ENCODE peak calls at places on chromosomes 4 and X, in five cellular contexts. One of them, this sample, is unnamed. For H3K9me3, the result is how much of the 10 kb centered on the place peaks cover.

GRCh38 chr4:47639531-47639930 is 154.5 kb downstream of the ATP10D start:
- DNase-seq in heart right ventricle: no peak
- DNase-seq in hepatocyte: no peak
- DNase-seq in sigmoid colon: no peak
- DNase-seq in A673: no peak
- DNase-seq in this sample: no peak

GRCh38 chr4:15149234-15149841 is 147.1 kb downstream of the CPEB2 start:
- DNase-seq in sigmoid colon: no peak
- DNase-seq in A673: no peak
- DNase-seq in heart right ventricle: no peak
- DNase-seq in hepatocyte: no peak
- DNase-seq in this sample: no peak

GRCh38 chr4:140330311-140330900 is 43.0 kb upstream of the SCOC start:
- DNase-seq in A673: peak
- DNase-seq in hepatocyte: peak
- DNase-seq in sigmoid colon: no peak
- DNase-seq in heart right ventricle: no peak
- DNase-seq in this sample: peak

GRCh38 chr4:2939383-2940243 is 23.6 kb downstream of the NOP14 start:
- DNase-seq in sigmoid colon: peak
- DNase-seq in heart right ventricle: no peak
- DNase-seq in hepatocyte: no peak
- DNase-seq in A673: no peak
- DNase-seq in this sample: no peak

GRCh38 chr4:110704748-110705439 is 82.0 kb upstream of the PITX2 start:
- DNase-seq in heart right ventricle: no peak
- DNase-seq in hepatocyte: no peak
- DNase-seq in A673: no peak
- DNase-seq in sigmoid colon: no peak
- DNase-seq in this sample: no peak

GRCh38 chr4:177163532-177163931 is 146.1 kb upstream of the NEIL3 start:
- DNase-seq in hepatocyte: no peak
- DNase-seq in A673: no peak
- DNase-seq in heart right ventricle: no peak
- DNase-seq in sigmoid colon: no peak
- DNase-seq in this sample: no peak

GRCh38 chr4:126051709-126052424 is 737.1 kb downstream of the FAT4 start:
- DNase-seq in heart right ventricle: no peak
- DNase-seq in A673: peak
- DNase-seq in sigmoid colon: no peak
- DNase-seq in hepatocyte: peak
- DNase-seq in this sample: no peak

GRCh38 chr4:6343950-6344408 is 74.3 kb downstream of the WFS1 start:
- DNase-seq in hepatocyte: peak
- DNase-seq in heart right ventricle: no peak
- DNase-seq in sigmoid colon: no peak
- DNase-seq in A673: no peak
- DNase-seq in this sample: peak

GRCh38 chr4:38949416-38950051 is 81.9 kb downstream of the FAM114A1 start:
- DNase-seq in hepatocyte: no peak
- DNase-seq in sigmoid colon: no peak
- DNase-seq in heart right ventricle: no peak
- DNase-seq in A673: no peak
- DNase-seq in this sample: peak

GRCh38 chr4:154626793-154627484 is 14.5 kb upstream of the FGG start:
- DNase-seq in hepatocyte: peak
- DNase-seq in A673: peak
- DNase-seq in sigmoid colon: peak
- DNase-seq in heart right ventricle: no peak
- DNase-seq in this sample: no peak

GRCh38 chr4:152104846-152105462 is 344.1 kb upstream of the GATB start:
- DNase-seq in hepatocyte: no peak
- DNase-seq in heart right ventricle: no peak
- DNase-seq in A673: no peak
- DNase-seq in sigmoid colon: no peak
- DNase-seq in this sample: no peak

GRCh38 chrX:74009041-74009440 is 294.9 kb upstream of the ZCCHC13 start:
- DNase-seq in hepatocyte: no peak
- DNase-seq in A673: no peak
- DNase-seq in heart right ventricle: no peak
- DNase-seq in sigmoid colon: no peak
- DNase-seq in this sample: no peak

GRCh38 chr4:143292858-143293257 is 43.8 kb upstream of the GAB1 start:
- DNase-seq in heart right ventricle: no peak
- DNase-seq in hepatocyte: no peak
- DNase-seq in sigmoid colon: no peak
- DNase-seq in A673: no peak
- DNase-seq in this sample: no peak

GRCh38 chrX:136692271-136692670 is 44.3 kb downstream of the CD40LG start:
- DNase-seq in sigmoid colon: no peak
- DNase-seq in heart right ventricle: no peak
- DNase-seq in A673: no peak
- DNase-seq in hepatocyte: no peak
- DNase-seq in this sample: no peak

GRCh38 chr4:48970471-48970921 is 15.6 kb upstream of the CWH43 start:
- DNase-seq in A673: peak
- DNase-seq in hepatocyte: no peak
- DNase-seq in heart right ventricle: no peak
- DNase-seq in sigmoid colon: no peak
- DNase-seq in this sample: no peak

GRCh38 chr4:150310159-150310895 is 232.1 kb downstream of the DCLK2 start:
- DNase-seq in sigmoid colon: no peak
- DNase-seq in heart right ventricle: no peak
- DNase-seq in hepatocyte: no peak
- DNase-seq in A673: no peak
- DNase-seq in this sample: peak

GRCh38 chrX:112266136-112266535 is 183.6 kb upstream of the TRPC5 start:
- DNase-seq in heart right ventricle: no peak
- DNase-seq in sigmoid colon: no peak
- DNase-seq in A673: no peak
- DNase-seq in hepatocyte: no peak
- DNase-seq in this sample: no peak

GRCh38 chr4:125314676-125315570 is at the start of gene FAT4:
- DNase-seq in A673: peak
- DNase-seq in hepatocyte: peak
- DNase-seq in heart right ventricle: peak
- DNase-seq in sigmoid colon: peak
- DNase-seq in this sample: peak

GRCh38 chrX:41300758-41301437 is 33.1 kb upstream of the DDX3X start:
- DNase-seq in A673: peak
- DNase-seq in heart right ventricle: no peak
- DNase-seq in hepatocyte: no peak
- DNase-seq in sigmoid colon: no peak
- DNase-seq in this sample: peak

GRCh38 chrX:10011991-10012390 is 44.8 kb downstream of the CLDN34 start:
- DNase-seq in A673: peak
- DNase-seq in heart right ventricle: no peak
- DNase-seq in sigmoid colon: peak
- DNase-seq in hepatocyte: no peak
- DNase-seq in this sample: no peak

GRCh38 chrX:155888139-155888538 is 7.0 kb downstream of the VAMP7 start:
- DNase-seq in sigmoid colon: no peak
- DNase-seq in A673: peak
- DNase-seq in heart right ventricle: no peak
- DNase-seq in hepatocyte: peak
- DNase-seq in this sample: peak

GRCh38 chrX:17028381-17028780 is 81.9 kb downstream of the REPS2 start:
- DNase-seq in A673: no peak
- DNase-seq in sigmoid colon: no peak
- DNase-seq in heart right ventricle: no peak
- DNase-seq in hepatocyte: no peak
- DNase-seq in this sample: no peak

GRCh38 chr4:40180356-40180755 is 16.5 kb upstream of the RHOH start:
- DNase-seq in hepatocyte: no peak
- DNase-seq in sigmoid colon: no peak
- DNase-seq in heart right ventricle: no peak
- DNase-seq in A673: peak
- DNase-seq in this sample: no peak

GRCh38 chr4:80610845-80611244 is 275.3 kb downstream of the CFAP299 start:
- DNase-seq in sigmoid colon: no peak
- DNase-seq in A673: no peak
- DNase-seq in heart right ventricle: no peak
- DNase-seq in hepatocyte: peak
- DNase-seq in this sample: no peak

GRCh38 chr4:43348591-43348990 is 456.1 kb downstream of the GRXCR1 start:
- DNase-seq in hepatocyte: no peak
- DNase-seq in A673: no peak
- DNase-seq in heart right ventricle: no peak
- DNase-seq in sigmoid colon: no peak
- DNase-seq in this sample: no peak

GRCh38 chrX:133335027-133335426 is 80.3 kb downstream of the GPC4 start:
- DNase-seq in heart right ventricle: peak
- DNase-seq in hepatocyte: peak
- DNase-seq in A673: peak
- DNase-seq in sigmoid colon: no peak
- DNase-seq in this sample: no peak

GRCh38 chr4:88991746-88992145 is 65.2 kb downstream of the FAM13A start:
- DNase-seq in sigmoid colon: no peak
- DNase-seq in heart right ventricle: no peak
- DNase-seq in A673: no peak
- DNase-seq in hepatocyte: no peak
- DNase-seq in this sample: no peak

DNA sequence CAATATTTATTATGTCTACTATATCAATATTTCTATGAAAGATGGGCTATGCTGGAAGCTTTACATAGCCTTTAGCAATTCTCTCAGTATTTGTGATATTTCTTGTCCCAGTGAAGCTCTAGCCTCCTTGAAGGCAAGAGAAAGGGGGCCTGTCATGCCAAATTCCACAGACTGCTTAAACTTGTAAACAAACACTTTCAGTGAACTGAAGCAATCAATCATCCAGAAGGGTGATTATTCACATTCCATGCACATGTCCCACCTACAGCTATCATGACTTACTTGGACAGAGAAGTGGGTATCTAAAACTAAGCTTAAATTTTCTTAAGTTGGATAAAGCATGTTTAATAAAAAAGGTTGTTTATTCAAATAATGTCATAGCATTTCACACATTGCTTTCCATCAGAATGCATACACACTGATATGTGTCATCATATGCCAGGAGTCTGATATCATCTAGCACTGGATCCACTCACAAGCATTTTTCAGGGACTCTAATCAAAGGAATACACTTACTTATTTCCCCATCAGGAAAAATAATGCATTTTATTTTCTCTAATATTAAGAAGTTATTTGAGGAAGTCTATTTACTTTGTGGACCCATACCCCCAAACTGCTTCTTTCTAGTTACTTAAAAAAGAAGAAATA is 1.2 kb upstream of the FSTL5 start:
- DNase-seq in hepatocyte: no peak
- DNase-seq in sigmoid colon: no peak
- DNase-seq in A673: no peak
- DNase-seq in heart right ventricle: no peak
- DNase-seq in this sample: no peak
- H3K4me3 ChIP-seq in hepatocyte: peak
- H3K4me3 ChIP-seq in sigmoid colon: no peak
- H3K4me3 ChIP-seq in A673: peak
- H3K4me3 ChIP-seq in heart right ventricle: no peak
- H3K4me3 ChIP-seq in this sample: no peak

DNA sequence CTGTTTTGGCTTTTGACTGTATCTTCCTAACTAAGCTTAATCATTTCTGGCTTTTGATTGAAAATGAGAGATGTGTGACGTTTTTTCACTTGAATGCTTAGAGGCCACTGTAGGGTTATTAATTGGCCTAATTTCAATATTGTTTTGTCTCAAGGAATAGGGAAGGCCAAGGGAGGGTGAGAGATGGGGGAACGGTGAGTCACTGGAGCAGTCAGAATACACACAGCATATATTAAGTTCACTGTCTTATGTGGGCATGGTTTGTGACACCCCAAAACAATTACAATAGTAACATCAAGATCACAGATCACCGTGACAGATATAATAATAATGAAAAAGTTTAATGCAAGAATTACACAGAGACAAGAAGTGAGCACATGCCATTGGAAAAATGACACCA is 27.3 kb downstream of the MND1 start:
- DNase-seq in A673: no peak
- DNase-seq in hepatocyte: no peak
- DNase-seq in heart right ventricle: no peak
- DNase-seq in sigmoid colon: no peak
- DNase-seq in this sample: no peak
- H3K9me3 ChIP-seq in A673: under half
- H3K9me3 ChIP-seq in hepatocyte: under half
- H3K9me3 ChIP-seq in heart right ventricle: under half
- H3K9me3 ChIP-seq in sigmoid colon: under half
- H3K9me3 ChIP-seq in this sample: under half

GRCh38 chrX:48035891-48036290 is 29.1 kb downstream of the SPACA5 start:
- DNase-seq in hepatocyte: no peak
- DNase-seq in A673: no peak
- DNase-seq in heart right ventricle: no peak
- DNase-seq in sigmoid colon: no peak
- DNase-seq in this sample: no peak

GRCh38 chrX:48028091-48028490 is 21.3 kb downstream of the SPACA5 start:
- DNase-seq in heart right ventricle: no peak
- DNase-seq in hepatocyte: no peak
- DNase-seq in A673: no peak
- DNase-seq in sigmoid colon: no peak
- DNase-seq in this sample: no peak

GRCh38 chrX:48025561-48025960 is 18.8 kb downstream of the SPACA5 start:
- DNase-seq in A673: peak
- DNase-seq in heart right ventricle: peak
- DNase-seq in hepatocyte: peak
- DNase-seq in sigmoid colon: no peak
- DNase-seq in this sample: peak

GRCh38 chrX:48030237-48030636 is 23.4 kb downstream of the SPACA5 start:
- DNase-seq in sigmoid colon: no peak
- DNase-seq in heart right ventricle: no peak
- DNase-seq in A673: no peak
- DNase-seq in hepatocyte: no peak
- DNase-seq in this sample: no peak
- H3K4me3 ChIP-seq in sigmoid colon: no peak
- H3K4me3 ChIP-seq in heart right ventricle: no peak
- H3K4me3 ChIP-seq in A673: no peak
- H3K4me3 ChIP-seq in hepatocyte: no peak
- H3K4me3 ChIP-seq in this sample: no peak

DNA sequence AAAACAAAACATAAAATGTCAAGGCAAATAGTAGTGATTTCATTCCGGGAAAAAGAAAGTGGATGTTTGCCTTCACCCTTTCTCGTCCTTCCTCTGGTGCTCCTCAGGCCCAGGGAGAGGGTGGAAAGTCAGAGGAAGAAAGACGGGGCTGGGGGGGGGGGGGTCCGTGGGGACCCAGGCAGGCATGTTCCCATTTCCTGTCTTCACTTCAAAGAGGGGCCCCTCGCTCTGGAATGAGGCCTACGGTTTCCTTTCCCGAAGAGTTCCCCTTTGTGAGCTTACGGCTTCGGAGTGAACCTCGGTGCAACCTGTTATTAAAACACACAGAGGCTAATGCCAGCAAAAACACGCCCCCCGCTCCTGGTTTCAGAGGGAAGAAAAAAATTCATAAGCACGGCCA is 40.0 kb downstream of the SHOX start:
- DNase-seq in A673: no peak
- DNase-seq in hepatocyte: no peak
- DNase-seq in sigmoid colon: no peak
- DNase-seq in heart right ventricle: no peak
- DNase-seq in this sample: no peak
- H3K9me3 ChIP-seq in A673: under half
- H3K9me3 ChIP-seq in hepatocyte: under half
- H3K9me3 ChIP-seq in sigmoid colon: under half
- H3K9me3 ChIP-seq in heart right ventricle: under half
- H3K9me3 ChIP-seq in this sample: under half

GRCh38 chr4:55635760-55636621 is at the start of gene NMU:
- DNase-seq in A673: no peak
- DNase-seq in hepatocyte: peak
- DNase-seq in heart right ventricle: peak
- DNase-seq in sigmoid colon: no peak
- DNase-seq in this sample: peak
- H3K4me3 ChIP-seq in A673: peak
- H3K4me3 ChIP-seq in hepatocyte: peak
- H3K4me3 ChIP-seq in heart right ventricle: peak
- H3K4me3 ChIP-seq in sigmoid colon: peak
- H3K4me3 ChIP-seq in this sample: no peak

This sample was measured in SJSA1.